ENCODE peak calls at places on chromosomes 12 and 14, in five cellular contexts. Y, T, C, S and B are unnamed samples.

GRCh38 chr12:71636704-71637115 is 26.9 kb downstream of the ZFC3H1 start:
- DNase-seq in S (no peak), T (no peak), C (peak; percentile 73), Y (no peak), B (no peak)

GRCh38 chr14:62889354-62889753 is 155.9 kb downstream of the KCNH5 start:
- DNase-seq in Y (no peak), T (no peak), S (no peak), C (no peak), B (no peak)

GRCh38 chr12:121441555-121441954 is 41.6 kb downstream of the RNF34 start:
- DNase-seq in S (no peak), Y (no peak), T (no peak), C (no peak), B (no peak)

GRCh38 chr12:76964784-76965571 is 86.2 kb upstream of the CSRP2 start:
- DNase-seq in S (no peak), C (no peak), T (no peak), Y (no peak), B (no peak)

GRCh38 chr14:68018598-68018997 is 199.0 kb downstream of the RAD51B start:
- DNase-seq in T (no peak), Y (no peak), C (no peak), S (no peak), B (no peak)

GRCh38 chr12:105382771-105383632 is 52.5 kb downstream of the C12orf75 start:
- DNase-seq in S (no peak), Y (peak; percentile 14), C (peak; percentile 84), T (no peak), B (no peak)

GRCh38 chr12:26787125-26787495 is 45.9 kb downstream of the ITPR2 start:
- DNase-seq in S (no peak), Y (no peak), T (no peak), C (peak; percentile 64), B (no peak)

GRCh38 chr12:89556976-89557375 is 31.1 kb upstream of the POC1B start:
- DNase-seq in C (no peak), Y (no peak), T (no peak), S (no peak), B (no peak)

GRCh38 chr12:79555006-79555925 is 135.5 kb downstream of the PAWR start:
- DNase-seq in C (peak; percentile 73), Y (no peak), T (no peak), S (no peak), B (no peak)

DNA sequence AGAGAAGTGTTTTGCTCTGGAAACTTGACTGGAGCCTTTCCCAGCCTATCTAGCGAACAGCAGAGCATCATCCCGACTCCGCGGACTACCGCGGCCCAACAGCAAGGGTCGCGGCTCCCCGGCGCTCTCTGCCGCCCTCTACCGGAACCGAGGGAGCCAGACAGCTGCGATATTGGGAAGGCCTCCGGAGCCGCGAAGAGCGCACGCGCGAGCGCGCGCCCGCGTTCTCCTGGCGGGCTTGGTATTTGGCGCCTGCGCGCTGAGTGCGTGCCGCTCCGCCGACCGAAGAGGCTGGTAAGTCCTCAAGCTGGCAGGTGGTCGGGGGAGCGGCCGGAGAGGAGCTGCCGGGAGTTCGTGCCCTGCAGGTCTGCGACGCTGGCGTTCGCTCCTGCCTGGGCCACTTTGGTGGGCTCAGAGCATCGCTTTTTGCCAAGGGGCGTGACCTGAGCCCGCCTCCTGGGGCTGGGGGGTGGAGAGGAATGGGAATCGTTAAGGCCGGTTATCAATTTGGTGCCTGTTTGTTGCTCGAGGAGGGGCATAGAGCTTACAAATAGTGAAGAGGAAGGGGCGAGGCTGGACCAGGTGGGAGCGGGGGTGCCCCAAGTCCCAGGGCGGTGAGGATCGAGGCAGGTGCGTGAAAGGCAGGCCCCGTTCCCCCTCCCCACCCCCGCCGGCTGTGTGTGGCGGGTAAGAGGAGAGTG is at the start of gene TMEM106C:
- DNase-seq in C (peak; percentile 82), Y (peak; percentile 94), S (peak; percentile 94), T (peak; percentile 94), B (peak; percentile 94)
- TF ChIP-seq CTCF in C (peak; percentile 86), Y (peak; percentile 98), S (peak; percentile 98), T (peak; percentile 100), B (peak; percentile 93)

GRCh38 chr12:96399919-96400630 is at the start of gene CDK17:
- DNase-seq in T (peak; percentile 85), Y (peak; percentile 74), S (peak; percentile 89), C (peak; percentile 85), B (peak; percentile 77)
- TF ChIP-seq CTCF in T (peak; percentile 75), Y (peak; percentile 62), S (no peak), C (no peak), B (peak; percentile 40)

DNA sequence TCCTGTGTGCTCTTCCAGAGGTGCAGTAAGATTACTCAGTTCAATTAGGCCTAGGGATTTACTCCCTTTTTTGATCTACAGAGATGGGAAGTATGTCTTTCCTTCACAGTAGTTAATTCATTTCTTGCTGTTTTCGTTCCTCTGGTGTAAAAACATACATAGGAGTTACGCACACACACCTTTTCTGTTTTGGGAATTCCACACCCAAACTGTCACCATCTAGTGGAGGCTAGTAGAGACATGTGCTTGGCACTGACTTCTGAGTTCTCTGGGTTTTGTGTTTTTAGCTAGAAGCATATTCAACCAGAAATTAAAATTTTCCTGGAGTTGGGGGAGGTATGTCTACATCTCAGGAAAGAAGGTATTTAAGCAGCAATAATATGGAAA is 1.4 kb downstream of the SUSD6 start:
- DNase-seq in T (no peak), Y (no peak), C (peak; percentile 23), S (no peak), B (no peak)
- TF ChIP-seq CTCF in T (peak; percentile 30), Y (no peak), C (peak; percentile 46), S (no peak), B (no peak)

GRCh38 chr12:15329891-15330290 is 7.6 kb downstream of the PTPRO start:
- DNase-seq in Y (no peak), C (no peak), S (no peak), T (no peak), B (no peak)
- TF ChIP-seq CTCF in Y (no peak), C (no peak), S (no peak), T (no peak), B (no peak)

DNA sequence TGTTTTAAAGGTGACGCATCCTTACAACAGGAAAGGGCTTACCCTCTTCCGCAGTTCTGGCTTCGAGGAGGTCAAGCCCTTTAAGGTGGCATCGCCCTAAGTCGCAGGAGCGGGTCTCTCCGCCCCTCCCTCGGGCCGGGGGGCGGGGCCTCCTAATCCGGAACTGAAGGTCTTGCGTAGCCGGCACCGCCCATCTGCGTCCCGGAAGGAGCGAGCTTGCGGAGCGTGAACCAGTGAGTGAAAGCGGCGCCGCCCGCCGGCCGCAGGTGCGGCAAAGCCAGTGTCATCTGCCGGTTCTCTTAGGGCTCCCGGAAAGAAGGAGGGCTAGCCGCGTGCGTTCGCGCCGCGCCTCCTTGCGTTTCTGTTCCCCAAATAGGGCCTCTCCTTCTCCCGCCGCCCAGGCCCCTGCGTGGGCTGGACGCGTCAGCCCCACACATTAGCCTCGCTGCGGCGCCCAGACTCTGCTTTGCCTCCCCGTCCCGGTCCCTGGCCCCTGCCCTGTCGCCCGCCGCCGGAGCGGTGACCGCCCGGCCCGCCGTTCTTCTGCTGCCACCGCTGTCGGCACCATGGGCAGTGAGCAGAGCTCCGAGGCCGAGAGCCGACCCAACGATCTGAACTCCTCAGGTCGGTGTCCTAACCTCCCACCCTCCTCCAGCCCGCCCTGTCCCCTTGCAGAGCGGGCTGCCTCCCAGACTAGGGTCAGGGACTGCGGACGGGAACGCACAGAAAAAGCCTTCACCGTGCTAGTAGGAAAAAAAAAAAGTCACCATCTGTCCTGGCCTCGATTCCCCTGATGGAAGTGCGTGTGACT is at the start of gene BORCS5:
- DNase-seq in Y (peak; percentile 87), S (peak; percentile 99), T (peak; percentile 98), C (peak; percentile 90), B (peak; percentile 98)
- TF ChIP-seq CTCF in Y (peak; percentile 48), S (no peak), T (peak; percentile 52), C (peak; percentile 28), B (no peak)

DNA sequence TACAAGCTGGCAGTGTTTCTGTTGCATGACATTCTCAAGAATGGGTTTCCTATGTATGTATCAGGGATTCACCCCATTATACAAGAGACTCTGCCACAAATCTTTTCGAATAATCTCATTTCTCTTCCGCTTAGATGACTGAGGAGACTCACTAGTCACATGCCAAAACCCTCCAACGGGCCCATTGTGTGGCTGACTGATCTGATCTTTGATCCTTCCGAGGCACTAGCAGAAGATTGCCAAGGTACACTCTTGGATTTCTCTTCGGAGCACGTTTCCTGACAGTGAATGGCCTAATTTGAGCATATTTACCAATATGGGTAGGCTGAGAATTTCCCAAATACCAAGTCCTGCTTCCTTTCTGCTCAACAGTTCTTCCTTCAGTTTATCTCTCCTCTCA is 10.8 kb downstream of the PRPH start:
- DNase-seq in C (no peak), Y (no peak), T (no peak), S (no peak), B (no peak)
- TF ChIP-seq CTCF in C (no peak), Y (no peak), T (no peak), S (no peak), B (no peak)

DNA sequence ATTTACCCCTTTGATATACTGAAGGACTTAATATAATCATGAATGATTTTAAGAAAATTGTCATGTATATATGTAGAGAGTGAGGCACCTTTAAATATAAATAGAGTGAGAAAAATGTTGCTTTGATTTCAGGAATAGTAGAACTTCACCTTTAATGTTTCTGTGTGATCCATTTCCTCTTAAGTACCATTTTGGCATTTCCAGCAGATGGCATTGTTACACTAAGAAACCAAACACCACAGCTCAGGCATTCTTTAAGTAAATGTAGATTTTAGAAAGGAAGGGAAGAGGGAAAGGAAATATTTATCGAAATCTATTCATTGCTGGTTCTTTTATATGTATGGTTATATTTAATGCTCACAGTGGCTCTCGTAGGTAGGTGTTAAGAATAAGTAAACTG is 556.7 kb upstream of the FBXO33 start:
- DNase-seq in T (no peak), C (no peak), Y (no peak), S (no peak), B (no peak)
- TF ChIP-seq CTCF in T (peak; percentile 31), C (no peak), Y (peak; percentile 79), S (peak; percentile 33), B (no peak)